ENCODE peak calls at places on chromosomes 2 and 18, in six cellular contexts. G is upper lobe of left lung, N is mesothelial cell of epicardium, O is hepatocyte, M is body of pancreas, B is choroid plexus epithelial cell. S is an unnamed sample.

GRCh38 chr18:74623047-74623816 is 25.6 kb downstream of the ZNF407 start:
- DNase-seq in G (no peak), N (no peak), O (no peak), M (no peak), B (peak), S (no peak)

GRCh38 chr2:45902952-45903351 is 251.5 kb downstream of the PRKCE start:
- DNase-seq in G (no peak), N (no peak), O (no peak), M (no peak), B (no peak), S (no peak)

GRCh38 chr18:9706081-9706935 is 1.8 kb upstream of the RAB31 start:
- DNase-seq in G (no peak), N (no peak), O (no peak), M (no peak), B (no peak), S (no peak)

GRCh38 chr2:37802106-37802791 is 122.8 kb upstream of the RMDN2 start:
- DNase-seq in G (no peak), N (no peak), O (peak), M (no peak), B (peak), S (no peak)

GRCh38 chr18:77304263-77304662 is 54.6 kb downstream of the GALR1 start:
- DNase-seq in G (no peak), N (no peak), O (no peak), M (no peak), B (no peak), S (no peak)

GRCh38 chr2:67726416-67726815 is 329.3 kb downstream of the ETAA1 start:
- DNase-seq in G (no peak), N (no peak), O (no peak), M (no peak), B (no peak), S (no peak)

GRCh38 chr2:235591921-235592320 is 98.1 kb downstream of the AGAP1 start:
- DNase-seq in G (no peak), N (no peak), O (no peak), M (no peak), B (peak), S (no peak)

GRCh38 chr2:106028192-106028591 is 165.9 kb downstream of the UXS1 start:
- DNase-seq in G (no peak), N (no peak), O (peak), M (no peak), B (no peak), S (no peak)

GRCh38 chr18:57759650-57760049 is 43.5 kb downstream of the ATP8B1 start:
- DNase-seq in G (no peak), N (no peak), O (no peak), M (no peak), B (peak), S (no peak)

GRCh38 chr2:953975-954686 is 3.5 kb downstream of the SNTG2 start:
- DNase-seq in G (no peak), N (no peak), O (no peak), M (no peak), B (peak), S (no peak)

DNA sequence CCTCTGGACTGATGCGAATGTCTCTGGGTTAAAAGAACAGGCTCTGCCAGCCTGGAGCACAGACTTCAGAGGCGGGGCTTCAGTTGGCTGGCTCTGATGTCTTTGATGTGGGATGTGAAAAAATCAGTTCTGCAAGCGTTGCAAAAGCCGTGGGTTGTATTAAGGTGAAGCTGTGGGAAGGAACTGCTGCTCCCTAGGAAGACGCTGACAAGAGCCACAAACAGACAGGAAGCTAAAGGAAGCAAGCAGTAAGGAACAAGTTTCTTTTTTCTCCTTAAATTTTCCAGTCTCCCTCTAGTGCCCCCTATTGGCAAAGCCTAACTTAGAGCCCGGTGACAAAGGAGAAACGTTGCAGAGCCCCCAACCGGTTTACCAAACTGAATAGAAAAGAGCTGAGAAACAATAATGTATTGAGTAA is 239.0 kb downstream of the CCDC178 start:
- DNase-seq in G (no peak), N (no peak), O (peak), M (peak), B (peak), S (no peak)
- TF ChIP-seq CTCF in G (no peak), N (no peak), O (peak), M (peak), B (peak), S (no peak)

GRCh38 chr2:63699549-63699839 is 110.7 kb downstream of the MDH1 start:
- DNase-seq in G (no peak), N (no peak), O (no peak), M (no peak), B (no peak), S (no peak)

GRCh38 chr2:63700276-63700675 is 111.5 kb downstream of the MDH1 start:
- DNase-seq in G (no peak), N (no peak), O (no peak), M (no peak), B (no peak), S (no peak)

GRCh38 chr2:63697160-63697559 is 108.4 kb downstream of the MDH1 start:
- DNase-seq in G (no peak), N (no peak), O (no peak), M (no peak), B (no peak), S (no peak)

GRCh38 chr2:63701406-63701805 is 112.6 kb downstream of the MDH1 start:
- DNase-seq in G (no peak), N (no peak), O (no peak), M (no peak), B (no peak), S (no peak)

DNA sequence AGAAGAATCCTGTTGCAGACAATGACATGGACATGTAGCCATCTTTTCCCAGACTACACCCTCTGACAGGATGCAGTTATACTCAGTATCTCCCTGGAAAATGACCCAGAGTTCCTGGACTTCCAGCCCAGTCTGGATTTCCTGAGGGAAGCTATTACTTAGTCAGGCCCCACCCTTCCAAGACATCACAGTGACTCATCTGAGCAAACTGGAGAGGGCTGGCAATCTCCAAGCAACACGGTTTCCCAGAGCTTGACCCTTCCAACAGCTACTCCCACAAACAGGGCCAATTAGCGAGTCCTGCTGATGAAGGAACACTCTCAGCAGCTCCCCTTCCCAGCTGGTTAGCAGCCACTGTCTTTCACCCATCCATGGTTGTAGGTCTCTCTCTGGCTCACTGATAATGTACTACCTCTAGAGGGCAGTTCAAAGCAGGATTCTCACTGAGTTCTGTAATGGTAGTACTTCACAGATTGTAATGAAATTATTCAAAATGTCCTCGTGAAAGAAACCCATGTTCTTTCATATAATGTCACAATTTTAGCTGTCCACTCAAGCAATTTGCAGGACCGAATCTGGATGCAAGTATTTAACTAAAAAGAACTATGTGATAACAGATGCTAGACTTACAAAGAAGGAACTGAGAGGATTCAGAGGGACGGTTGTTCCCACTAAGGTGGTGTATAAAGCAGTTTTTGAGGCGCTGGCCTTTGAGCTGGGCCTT is 110.2 kb downstream of the MDH1 start:
- DNase-seq in G (no peak), N (no peak), O (peak), M (peak), B (peak), S (peak)
- TF ChIP-seq CTCF in G (peak), N (no peak), O (peak), M (peak), B (peak), S (peak)

GRCh38 chr18:49059028-49059670 is 108.4 kb upstream of the SMAD7 start:
- DNase-seq in G (no peak), N (no peak), O (no peak), M (no peak), B (peak), S (no peak)
- TF ChIP-seq CTCF in G (no peak), N (no peak), O (peak), M (no peak), B (peak), S (no peak)

GRCh38 chr2:124798551-124798950 is 773.5 kb downstream of the CNTNAP5 start:
- DNase-seq in G (no peak), N (no peak), O (no peak), M (no peak), B (no peak), S (no peak)

GRCh38 chr2:124805060-124805459 is 780.0 kb downstream of the CNTNAP5 start:
- DNase-seq in G (no peak), N (no peak), O (no peak), M (no peak), B (no peak), S (no peak)

GRCh38 chr2:124810132-124810531 is 785.0 kb downstream of the CNTNAP5 start:
- DNase-seq in G (no peak), N (no peak), O (peak), M (no peak), B (no peak), S (no peak)

DNA sequence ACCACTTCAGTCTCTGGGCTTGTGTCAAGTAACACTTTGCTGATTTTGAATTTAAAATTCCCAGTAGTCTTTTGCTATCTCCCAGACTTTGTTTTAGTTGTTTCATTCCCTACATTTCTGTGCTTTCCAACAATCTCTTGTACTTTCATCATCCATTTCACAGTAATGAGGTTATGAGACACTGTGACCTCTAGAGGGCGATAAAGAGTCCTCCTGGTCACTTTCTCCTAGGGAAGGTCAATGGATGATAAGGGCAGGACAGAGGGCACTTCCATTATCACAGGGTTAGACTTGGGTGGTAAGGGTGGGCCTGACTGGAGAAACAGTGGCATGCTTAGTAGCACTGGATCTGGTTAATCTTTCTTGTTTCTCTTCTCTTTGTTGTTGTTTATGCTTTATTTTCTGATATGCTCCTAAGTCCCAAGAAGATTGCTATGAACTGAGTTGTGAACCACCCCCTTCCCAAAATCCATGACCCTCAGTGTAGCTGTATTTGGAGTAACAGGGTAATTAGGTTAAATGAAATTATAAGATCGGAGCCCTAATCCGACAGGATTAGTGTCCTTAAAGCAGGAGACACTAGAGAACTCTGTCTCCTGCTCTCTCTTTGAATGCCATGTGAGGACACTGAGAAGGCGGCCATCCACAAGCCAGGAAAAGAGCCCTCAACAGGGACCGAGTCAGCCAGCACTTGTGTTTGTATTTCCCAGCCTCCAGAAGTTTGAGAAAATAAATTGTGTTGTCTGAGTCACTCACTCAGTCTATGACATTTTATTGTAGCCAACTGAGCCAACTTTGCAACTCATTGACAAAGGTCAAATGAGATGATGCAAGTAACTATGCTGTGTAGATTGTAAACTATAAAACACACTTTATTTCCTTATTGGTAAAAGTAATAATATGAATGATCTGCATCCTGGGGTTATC is 779.2 kb downstream of the CNTNAP5 start:
- DNase-seq in G (no peak), N (no peak), O (peak), M (peak), B (peak), S (no peak)
- TF ChIP-seq CTCF in G (peak), N (peak), O (peak), M (peak), B (peak), S (peak)

GRCh38 chr2:145484443-145485086 is 964.6 kb upstream of the ZEB2 start:
- DNase-seq in G (no peak), N (no peak), O (peak), M (no peak), B (peak), S (no peak)
- TF ChIP-seq CTCF in G (no peak), N (no peak), O (peak), M (peak), B (peak), S (no peak)

GRCh38 chr2:181685150-181685688 is 4.9 kb upstream of the NEUROD1 start:
- DNase-seq in G (no peak), N (no peak), O (peak), M (peak), B (peak), S (no peak)

GRCh38 chr2:181682795-181683517 is 2.6 kb upstream of the NEUROD1 start:
- DNase-seq in G (no peak), N (no peak), O (no peak), M (no peak), B (no peak), S (no peak)

GRCh38 chr2:181684454-181685149 is 4.3 kb upstream of the NEUROD1 start:
- DNase-seq in G (no peak), N (no peak), O (no peak), M (no peak), B (no peak), S (no peak)

GRCh38 chr2:181683518-181684453 is 3.5 kb upstream of the NEUROD1 start:
- DNase-seq in G (peak), N (peak), O (peak), M (peak), B (no peak), S (no peak)

DNA sequence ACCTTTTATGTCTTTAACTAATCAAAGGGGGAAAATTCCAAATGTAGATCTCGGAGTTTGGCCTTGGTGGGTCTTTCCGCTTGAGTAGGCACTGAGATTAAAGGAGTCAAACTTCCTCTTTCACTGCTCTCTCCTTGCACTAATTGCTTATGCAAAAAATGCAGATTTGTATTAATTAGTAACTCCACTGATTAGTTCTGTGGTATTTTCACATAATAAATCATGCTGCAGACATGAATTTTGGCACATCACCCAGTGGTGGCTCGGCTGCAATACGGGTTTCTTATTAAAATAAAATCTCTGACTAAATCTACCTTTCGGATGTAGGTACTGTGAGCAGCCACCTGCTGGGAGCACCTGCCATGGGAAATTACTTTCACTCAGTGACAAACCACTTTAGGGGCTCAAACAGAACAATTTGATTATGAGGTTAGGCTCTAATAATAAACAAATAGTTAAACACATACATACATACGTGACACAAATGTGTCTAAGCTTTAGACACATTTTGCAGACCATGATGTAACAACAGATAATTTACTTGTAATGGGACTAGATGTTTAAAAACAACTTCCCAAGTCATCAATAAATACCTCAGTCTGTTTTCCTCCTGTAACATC is 6.4 kb upstream of the NEUROD1 start:
- DNase-seq in G (no peak), N (no peak), O (no peak), M (no peak), B (no peak), S (no peak)
- TF ChIP-seq CTCF in G (no peak), N (no peak), O (no peak), M (no peak), B (no peak), S (no peak)

DNA sequence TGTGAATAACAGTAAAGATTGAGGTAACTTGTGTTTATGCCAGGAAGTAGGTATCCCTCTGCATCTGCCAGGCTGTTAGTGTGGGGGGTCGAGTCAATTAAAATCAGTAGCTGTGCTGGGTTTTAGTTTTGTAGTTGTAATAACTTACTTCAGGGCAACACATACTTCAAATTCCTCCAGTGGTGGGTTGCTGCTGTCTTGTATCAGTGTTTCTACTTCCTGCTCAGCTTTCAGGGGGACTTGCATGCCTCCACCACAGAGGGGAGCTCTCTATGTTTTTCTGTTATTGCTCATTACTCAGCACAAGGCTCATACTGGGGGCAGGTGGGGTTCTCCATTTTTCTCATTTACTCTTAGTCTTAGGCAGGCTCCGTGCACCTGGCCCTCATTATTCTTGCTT is 136.8 kb downstream of the CAPN13 start:
- DNase-seq in G (no peak), N (no peak), O (no peak), M (no peak), B (no peak), S (no peak)
- TF ChIP-seq CTCF in G (no peak), N (no peak), O (no peak), M (no peak), B (peak), S (no peak)

S was measured in breast epithelium.